ENCODE peak calls at places on chromosomes 16 and 17, in eight cellular contexts. One of them, this sample, is unnamed.

GRCh38 chr17:7022791-7023571 is at the start of gene BCL6B:
- DNase-seq in A549: no peak
- DNase-seq in HFF-Myc: no peak
- DNase-seq in HCT116: no peak
- DNase-seq in AG04449: no peak
- DNase-seq in fibroblast of mammary gland: no peak
- DNase-seq in AG04450: no peak
- DNase-seq in heart left ventricle: peak
- DNase-seq in this sample: no peak

GRCh38 chr17:31373150-31374082 is 18.1 kb upstream of the RAB11FIP4 start:
- DNase-seq in AG04449: peak
- DNase-seq in A549: no peak
- DNase-seq in heart left ventricle: no peak
- DNase-seq in HCT116: peak
- DNase-seq in AG04450: peak
- DNase-seq in fibroblast of mammary gland: peak
- DNase-seq in HFF-Myc: peak
- DNase-seq in this sample: peak

GRCh38 chr16:85829751-85830445 is 30.4 kb downstream of the COX4I1 start:
- DNase-seq in heart left ventricle: peak
- DNase-seq in AG04450: no peak
- DNase-seq in HFF-Myc: no peak
- DNase-seq in AG04449: no peak
- DNase-seq in fibroblast of mammary gland: no peak
- DNase-seq in HCT116: no peak
- DNase-seq in A549: no peak
- DNase-seq in this sample: no peak

GRCh38 chr16:89498839-89499238 is 8.5 kb upstream of the ANKRD11 start:
- DNase-seq in A549: no peak
- DNase-seq in AG04450: no peak
- DNase-seq in HFF-Myc: no peak
- DNase-seq in heart left ventricle: peak
- DNase-seq in AG04449: peak
- DNase-seq in HCT116: no peak
- DNase-seq in fibroblast of mammary gland: peak
- DNase-seq in this sample: no peak

GRCh38 chr16:14483819-14484385 is 146.2 kb downstream of the PARN start:
- DNase-seq in heart left ventricle: no peak
- DNase-seq in HCT116: no peak
- DNase-seq in fibroblast of mammary gland: no peak
- DNase-seq in A549: no peak
- DNase-seq in AG04449: no peak
- DNase-seq in AG04450: no peak
- DNase-seq in HFF-Myc: no peak
- DNase-seq in this sample: no peak

GRCh38 chr17:75625813-75626486 is 7.3 kb upstream of the SMIM5 start:
- DNase-seq in HFF-Myc: no peak
- DNase-seq in AG04449: no peak
- DNase-seq in AG04450: no peak
- DNase-seq in HCT116: no peak
- DNase-seq in A549: peak
- DNase-seq in fibroblast of mammary gland: peak
- DNase-seq in heart left ventricle: no peak
- DNase-seq in this sample: peak

GRCh38 chr16:58127033-58127556 is 2.1 kb downstream of the CFAP20 start:
- DNase-seq in heart left ventricle: no peak
- DNase-seq in AG04449: no peak
- DNase-seq in A549: no peak
- DNase-seq in AG04450: no peak
- DNase-seq in HCT116: no peak
- DNase-seq in fibroblast of mammary gland: peak
- DNase-seq in HFF-Myc: peak
- DNase-seq in this sample: peak

GRCh38 chr16:2687531-2688308 is 5.4 kb downstream of the KCTD5 start:
- DNase-seq in heart left ventricle: no peak
- DNase-seq in AG04449: no peak
- DNase-seq in HCT116: no peak
- DNase-seq in fibroblast of mammary gland: no peak
- DNase-seq in A549: no peak
- DNase-seq in AG04450: no peak
- DNase-seq in HFF-Myc: no peak
- DNase-seq in this sample: no peak

GRCh38 chr17:71110326-71110725 is 941.0 kb downstream of the KCNJ2 start:
- DNase-seq in HFF-Myc: no peak
- DNase-seq in A549: no peak
- DNase-seq in AG04449: no peak
- DNase-seq in fibroblast of mammary gland: peak
- DNase-seq in heart left ventricle: no peak
- DNase-seq in HCT116: peak
- DNase-seq in AG04450: no peak
- DNase-seq in this sample: peak

GRCh38 chr17:66830451-66830850 is 4.5 kb upstream of the CACNG5 start:
- DNase-seq in A549: no peak
- DNase-seq in HCT116: no peak
- DNase-seq in HFF-Myc: no peak
- DNase-seq in heart left ventricle: no peak
- DNase-seq in fibroblast of mammary gland: no peak
- DNase-seq in AG04450: no peak
- DNase-seq in AG04449: no peak
- DNase-seq in this sample: no peak

GRCh38 chr17:79003661-79004411 is 5.7 kb downstream of the CANT1 start:
- DNase-seq in AG04449: no peak
- DNase-seq in fibroblast of mammary gland: no peak
- DNase-seq in AG04450: no peak
- DNase-seq in HFF-Myc: no peak
- DNase-seq in A549: no peak
- DNase-seq in HCT116: no peak
- DNase-seq in heart left ventricle: no peak
- DNase-seq in this sample: no peak

GRCh38 chr16:66658143-66658859 is 38.2 kb downstream of the CMTM4 start:
- DNase-seq in A549: no peak
- DNase-seq in HFF-Myc: no peak
- DNase-seq in HCT116: no peak
- DNase-seq in fibroblast of mammary gland: no peak
- DNase-seq in heart left ventricle: no peak
- DNase-seq in AG04449: no peak
- DNase-seq in AG04450: no peak
- DNase-seq in this sample: no peak

GRCh38 chr17:74211929-74212261 is 1.5 kb upstream of the TTYH2 start:
- DNase-seq in HFF-Myc: no peak
- DNase-seq in HCT116: no peak
- DNase-seq in AG04450: no peak
- DNase-seq in AG04449: no peak
- DNase-seq in heart left ventricle: no peak
- DNase-seq in fibroblast of mammary gland: peak
- DNase-seq in A549: no peak
- DNase-seq in this sample: peak

GRCh38 chr17:74214642-74215331 is 1.4 kb downstream of the TTYH2 start:
- DNase-seq in A549: no peak
- DNase-seq in HFF-Myc: no peak
- DNase-seq in AG04450: no peak
- DNase-seq in heart left ventricle: peak
- DNase-seq in HCT116: no peak
- DNase-seq in fibroblast of mammary gland: no peak
- DNase-seq in AG04449: no peak
- DNase-seq in this sample: no peak

GRCh38 chr17:74213897-74214386 is 571 bp downstream of the TTYH2 start:
- DNase-seq in HCT116: no peak
- DNase-seq in AG04450: no peak
- DNase-seq in HFF-Myc: no peak
- DNase-seq in A549: no peak
- DNase-seq in fibroblast of mammary gland: no peak
- DNase-seq in heart left ventricle: peak
- DNase-seq in AG04449: no peak
- DNase-seq in this sample: no peak

GRCh38 chr17:74212262-74212912 is 984 bp upstream of the TTYH2 start:
- DNase-seq in heart left ventricle: no peak
- DNase-seq in AG04449: no peak
- DNase-seq in A549: no peak
- DNase-seq in fibroblast of mammary gland: peak
- DNase-seq in HFF-Myc: no peak
- DNase-seq in AG04450: no peak
- DNase-seq in HCT116: no peak
- DNase-seq in this sample: peak

GRCh38 chr17:74212913-74213791 is at the start of gene TTYH2:
- DNase-seq in HFF-Myc: peak
- DNase-seq in A549: peak
- DNase-seq in HCT116: peak
- DNase-seq in fibroblast of mammary gland: peak
- DNase-seq in heart left ventricle: peak
- DNase-seq in AG04449: peak
- DNase-seq in AG04450: peak
- DNase-seq in this sample: peak
- TF ChIP-seq CTCF in HFF-Myc: peak
- TF ChIP-seq CTCF in A549: peak
- TF ChIP-seq CTCF in HCT116: no peak
- TF ChIP-seq CTCF in fibroblast of mammary gland: peak
- TF ChIP-seq CTCF in heart left ventricle: no peak
- TF ChIP-seq CTCF in AG04449: peak
- TF ChIP-seq CTCF in AG04450: peak
- TF ChIP-seq CTCF in this sample: peak

DNA sequence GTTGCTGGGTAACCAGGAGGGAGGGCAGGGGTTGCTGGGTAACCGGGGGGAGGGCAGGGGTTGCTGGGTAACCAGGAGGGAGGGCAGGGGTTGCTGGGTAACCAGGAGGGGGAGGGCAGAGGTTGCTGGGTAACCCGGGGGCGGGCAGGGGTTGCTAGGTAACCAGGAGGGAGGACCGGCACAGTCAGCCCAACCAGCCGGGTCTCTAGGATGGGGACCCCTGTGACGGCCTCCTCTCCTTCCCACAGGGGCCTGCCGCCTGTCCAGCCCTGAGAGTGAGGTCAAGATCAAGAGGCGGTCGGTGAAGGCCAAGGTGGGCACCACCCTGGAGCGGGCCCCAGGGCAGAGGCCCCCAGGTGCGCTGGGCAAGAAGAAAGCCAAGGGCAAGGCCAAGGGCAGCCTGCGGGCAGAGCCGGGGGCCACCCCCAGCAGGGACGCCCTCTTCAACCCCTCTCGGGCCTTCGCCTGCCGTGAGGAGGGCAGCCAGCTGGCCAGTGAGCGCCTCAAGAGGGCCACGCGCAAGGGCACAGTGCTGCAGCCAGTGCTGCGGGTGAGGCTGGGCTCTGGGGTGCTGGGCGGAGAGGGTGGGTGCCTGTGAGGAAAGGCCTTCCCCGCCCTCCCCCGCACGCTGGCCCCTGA is 54.6 kb downstream of the ACTG1 start:
- DNase-seq in heart left ventricle: no peak
- DNase-seq in AG04450: no peak
- DNase-seq in AG04449: no peak
- DNase-seq in fibroblast of mammary gland: no peak
- DNase-seq in HCT116: no peak
- DNase-seq in HFF-Myc: no peak
- DNase-seq in A549: no peak
- DNase-seq in this sample: no peak
- H3K4me3 ChIP-seq in heart left ventricle: no peak
- H3K4me3 ChIP-seq in AG04450: no peak
- H3K4me3 ChIP-seq in AG04449: no peak
- H3K4me3 ChIP-seq in fibroblast of mammary gland: no peak
- H3K4me3 ChIP-seq in HCT116: no peak
- H3K4me3 ChIP-seq in HFF-Myc: no peak
- H3K4me3 ChIP-seq in A549: no peak
- H3K4me3 ChIP-seq in this sample: no peak

DNA sequence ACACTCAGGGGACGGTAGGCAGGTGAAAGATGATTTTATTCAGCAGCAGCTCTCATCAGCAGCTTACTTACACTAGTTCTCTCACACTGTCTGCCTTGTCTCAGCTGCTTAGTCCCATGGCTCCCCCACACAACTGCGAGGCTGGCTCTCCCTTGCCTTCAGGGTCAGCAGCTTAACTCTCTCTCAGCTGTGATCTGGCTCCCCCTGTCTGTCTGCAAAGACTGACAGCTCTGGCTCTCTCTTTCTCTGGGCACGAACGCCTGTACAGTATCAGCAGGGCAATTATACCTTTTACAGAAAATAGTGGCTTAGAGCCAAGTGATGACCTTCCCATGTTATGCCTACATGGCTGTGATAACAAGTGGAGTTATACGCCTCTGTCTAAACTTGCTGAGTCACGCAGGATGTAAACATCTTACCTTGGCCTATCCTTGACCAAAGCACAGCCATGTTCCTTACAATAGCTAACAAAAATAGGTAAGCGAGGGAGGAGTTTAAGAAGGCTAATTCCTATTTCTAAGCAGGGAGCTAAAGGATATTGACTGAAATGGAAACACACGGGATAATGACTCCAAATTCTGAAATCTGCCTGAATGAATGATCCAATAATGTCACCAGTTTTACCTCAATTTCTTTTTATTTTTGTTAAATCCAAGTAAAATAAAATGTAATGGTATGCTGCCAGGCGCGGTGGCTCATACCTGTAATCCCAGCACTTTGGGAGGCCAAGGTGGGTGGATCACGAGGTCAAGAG is 1.1 kb upstream of the NDUFAB1 start:
- DNase-seq in AG04450: no peak
- DNase-seq in HFF-Myc: no peak
- DNase-seq in HCT116: peak
- DNase-seq in A549: peak
- DNase-seq in fibroblast of mammary gland: peak
- DNase-seq in AG04449: no peak
- DNase-seq in heart left ventricle: no peak
- DNase-seq in this sample: peak
- TF ChIP-seq CTCF in AG04450: no peak
- TF ChIP-seq CTCF in HFF-Myc: peak
- TF ChIP-seq CTCF in HCT116: peak
- TF ChIP-seq CTCF in A549: peak
- TF ChIP-seq CTCF in fibroblast of mammary gland: no peak
- TF ChIP-seq CTCF in AG04449: no peak
- TF ChIP-seq CTCF in heart left ventricle: peak
- TF ChIP-seq CTCF in this sample: no peak

DNA sequence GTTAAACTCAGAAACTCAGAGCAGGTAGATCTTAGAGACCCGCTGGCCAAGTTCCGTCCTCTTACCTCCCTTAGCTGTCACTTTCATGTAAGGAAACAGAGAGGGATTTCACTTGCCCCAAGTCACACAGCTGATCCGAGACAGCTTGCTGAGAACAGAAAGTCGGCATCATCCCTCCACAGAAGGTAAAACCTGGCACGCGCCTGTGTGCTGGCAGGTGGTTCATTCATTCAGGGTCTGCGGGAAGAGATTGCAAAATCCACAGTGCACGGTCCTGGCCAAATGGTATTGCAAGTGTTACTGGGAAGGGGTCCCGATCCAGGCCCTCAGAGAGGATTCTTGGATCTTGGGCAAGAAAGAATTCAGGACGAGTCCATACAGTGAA is 139.4 kb upstream of the RPH3AL start:
- DNase-seq in AG04449: no peak
- DNase-seq in HCT116: no peak
- DNase-seq in AG04450: no peak
- DNase-seq in heart left ventricle: no peak
- DNase-seq in HFF-Myc: no peak
- DNase-seq in A549: no peak
- DNase-seq in fibroblast of mammary gland: no peak
- DNase-seq in this sample: no peak
- H3K4me3 ChIP-seq in AG04449: no peak
- H3K4me3 ChIP-seq in HCT116: no peak
- H3K4me3 ChIP-seq in AG04450: no peak
- H3K4me3 ChIP-seq in heart left ventricle: no peak
- H3K4me3 ChIP-seq in HFF-Myc: no peak
- H3K4me3 ChIP-seq in A549: no peak
- H3K4me3 ChIP-seq in fibroblast of mammary gland: no peak
- H3K4me3 ChIP-seq in this sample: no peak